ENCODE peak calls at places on chromosomes 16 and 17, in ten cellular contexts. Y is CD4-positive, alpha-beta T cell; G is pancreas; T is IMR-90; N is HFF-Myc; J is heart right ventricle; I is nephron progenitor cell; L is Caco-2; P is uterus; O is body of pancreas. X is an unnamed sample.

GRCh38 chr16:76389126-76389525 is 111.9 kb downstream of the CNTNAP4 start:
- DNase-seq in Y (no peak), G (no peak), T (no peak), N (no peak), J (no peak), I (no peak), L (no peak), P (no peak), O (no peak), X (no peak)

GRCh38 chr17:38595892-38596291 is 9.9 kb downstream of the SRCIN1 start:
- DNase-seq in Y (no peak), G (no peak), T (no peak), N (no peak), J (no peak), I (no peak), L (no peak), P (no peak), O (no peak), X (no peak)

GRCh38 chr16:58306327-58306726 is 11.5 kb upstream of the PRSS54 start:
- DNase-seq in Y (peak), G (no peak), T (peak), N (no peak), J (no peak), I (no peak), L (no peak), P (no peak), O (peak), X (peak)

GRCh38 chr16:5460701-5461100 is 363.1 kb upstream of the EEF2KMT start:
- DNase-seq in Y (no peak), G (no peak), T (no peak), N (no peak), J (no peak), I (no peak), L (no peak), P (no peak), O (no peak), X (no peak)

GRCh38 chr17:48998557-48999440 is 1.6 kb downstream of the IGF2BP1 start:
- DNase-seq in Y (no peak), G (no peak), T (peak), N (no peak), J (no peak), I (no peak), L (peak), P (no peak), O (no peak), X (no peak)

GRCh38 chr17:50440172-50440837 is 14.3 kb downstream of the ACSF2 start:
- DNase-seq in Y (no peak), G (peak), T (no peak), N (no peak), J (no peak), I (no peak), L (peak), P (no peak), O (peak), X (no peak)

GRCh38 chr17:63689479-63689878 is 10.4 kb downstream of the LIMD2 start:
- DNase-seq in Y (no peak), G (no peak), T (no peak), N (no peak), J (no peak), I (no peak), L (no peak), P (no peak), O (no peak), X (no peak)

GRCh38 chr16:19284207-19284606 is 1.3 kb upstream of the CLEC19A start:
- DNase-seq in Y (no peak), G (peak), T (no peak), N (no peak), J (no peak), I (no peak), L (no peak), P (no peak), O (peak), X (no peak)

GRCh38 chr17:7440113-7440822 is 956 bp downstream of the FGF11 start:
- DNase-seq in Y (no peak), G (peak), T (no peak), N (no peak), J (peak), I (peak), L (no peak), P (peak), O (peak), X (peak)

GRCh38 chr17:48294989-48295892 is 134.8 kb downstream of the SKAP1 start:
- DNase-seq in Y (no peak), G (no peak), T (no peak), N (peak), J (no peak), I (no peak), L (no peak), P (no peak), O (no peak), X (no peak)

GRCh38 chr17:50919321-50920040 is 53.3 kb upstream of the TOB1 start:
- DNase-seq in Y (peak), G (peak), T (peak), N (peak), J (peak), I (peak), L (peak), P (peak), O (peak), X (peak)

GRCh38 chr16:69073181-69073669 is 32.2 kb upstream of the HAS3 start:
- DNase-seq in Y (no peak), G (no peak), T (peak), N (peak), J (no peak), I (no peak), L (no peak), P (no peak), O (no peak), X (no peak)

GRCh38 chr16:77066896-77067496 is 124.0 kb upstream of the MON1B start:
- DNase-seq in Y (no peak), G (no peak), T (no peak), N (no peak), J (peak), I (no peak), L (no peak), P (no peak), O (no peak), X (no peak)

GRCh38 chr17:64146418-64147109 is 16.6 kb upstream of the ERN1 start:
- DNase-seq in Y (peak), G (peak), T (peak), N (no peak), J (peak), I (peak), L (peak), P (peak), O (peak), X (no peak)

GRCh38 chr16:85029981-85030381 is 2.4 kb downstream of the KIAA0513 start:
- DNase-seq in Y (no peak), G (peak), T (peak), N (no peak), J (no peak), I (no peak), L (no peak), P (peak), O (peak), X (no peak)

GRCh38 chr17:54771409-54771808 is 129.2 kb upstream of the TOM1L1 start:
- DNase-seq in Y (no peak), G (no peak), T (no peak), N (no peak), J (no peak), I (no peak), L (peak), P (no peak), O (no peak), X (no peak)

GRCh38 chr16:31071861-31072260 is 2.2 kb downstream of the ZNF668 start:
- DNase-seq in Y (no peak), G (no peak), T (peak), N (peak), J (no peak), I (no peak), L (no peak), P (no peak), O (no peak), X (no peak)

GRCh38 chr17:1143573-1143972 is 36.2 kb downstream of the ABR start:
- DNase-seq in Y (no peak), G (no peak), T (peak), N (no peak), J (no peak), I (peak), L (peak), P (no peak), O (no peak), X (peak)

GRCh38 chr17:6470751-6471521 is 26.7 kb downstream of the PIMREG start:
- DNase-seq in Y (no peak), G (no peak), T (no peak), N (no peak), J (no peak), I (no peak), L (no peak), P (no peak), O (no peak), X (no peak)

GRCh38 chr17:75824050-75824552 is 20.1 kb downstream of the UNC13D start:
- DNase-seq in Y (no peak), G (no peak), T (no peak), N (no peak), J (no peak), I (no peak), L (no peak), P (no peak), O (no peak), X (no peak)

GRCh38 chr17:46822388-46822921 is 4.0 kb upstream of the WNT3 start:
- DNase-seq in Y (no peak), G (no peak), T (no peak), N (no peak), J (no peak), I (no peak), L (peak), P (no peak), O (peak), X (no peak)

GRCh38 chr17:66255112-66255511 is 25.9 kb upstream of the APOH start:
- DNase-seq in Y (no peak), G (no peak), T (peak), N (no peak), J (peak), I (no peak), L (peak), P (peak), O (peak), X (peak)

GRCh38 chr17:81683208-81683583 is 401 bp downstream of the ARL16 start:
- DNase-seq in Y (no peak), G (no peak), T (peak), N (no peak), J (no peak), I (no peak), L (no peak), P (no peak), O (peak), X (no peak)

GRCh38 chr17:49106366-49107210 is 26.0 kb upstream of the B4GALNT2 start:
- DNase-seq in Y (no peak), G (no peak), T (peak), N (no peak), J (no peak), I (no peak), L (peak), P (no peak), O (peak), X (no peak)

GRCh38 chr16:75000481-75001081 is 1.8 kb downstream of the ZNRF1 start:
- DNase-seq in Y (no peak), G (peak), T (peak), N (no peak), J (no peak), I (peak), L (no peak), P (no peak), O (no peak), X (peak)

GRCh38 chr17:45982791-45983613 is 16.0 kb upstream of the STH start:
- DNase-seq in Y (no peak), G (no peak), T (no peak), N (no peak), J (no peak), I (no peak), L (no peak), P (no peak), O (no peak), X (no peak)

GRCh38 chr17:27793168-27793905 is 7.0 kb downstream of the NOS2 start:
- DNase-seq in Y (no peak), G (no peak), T (no peak), N (no peak), J (no peak), I (peak), L (peak), P (no peak), O (peak), X (peak)

GRCh38 chr16:72927199-72928088 is 120.5 kb downstream of the ZFHX3 start:
- DNase-seq in Y (no peak), G (peak), T (peak), N (no peak), J (no peak), I (no peak), L (no peak), P (peak), O (peak), X (no peak)

GRCh38 chr16:85754403-85754802 is 3.5 kb upstream of the C16orf74 start:
- DNase-seq in Y (no peak), G (no peak), T (no peak), N (no peak), J (no peak), I (no peak), L (no peak), P (no peak), O (no peak), X (no peak)

GRCh38 chr17:17784599-17785264 is 52.1 kb downstream of the SREBF1 start:
- DNase-seq in Y (peak), G (peak), T (no peak), N (no peak), J (no peak), I (no peak), L (peak), P (no peak), O (peak), X (no peak)
- TF ChIP-seq CTCF in Y (no peak), G (no peak), T (peak), N (peak), J (no peak), I (no peak), L (no peak), P (no peak), O (no peak), X (peak)

DNA sequence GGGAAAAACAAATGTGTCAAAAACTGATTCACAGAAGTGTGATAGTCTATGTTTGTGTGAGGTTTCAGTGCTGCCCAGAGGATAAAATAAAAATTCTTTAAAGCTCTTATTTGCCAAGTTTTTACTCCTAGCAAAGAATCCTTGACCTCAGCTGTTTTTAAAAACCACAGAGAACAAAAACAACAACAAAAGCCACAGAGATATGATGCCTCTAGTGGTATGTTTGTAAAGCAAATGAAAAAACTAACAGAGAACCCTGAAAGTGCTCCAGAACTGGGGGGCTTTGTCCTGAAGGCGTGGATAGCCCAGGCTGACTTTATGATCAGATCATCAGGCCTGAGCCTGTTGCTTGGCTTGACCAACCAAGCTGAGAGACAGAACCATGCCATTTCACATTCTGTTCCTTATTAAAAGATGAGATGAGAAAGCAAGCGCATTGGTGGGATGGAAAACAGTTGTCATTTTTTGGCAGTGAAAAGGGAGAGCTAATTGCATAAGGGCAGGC is 411.1 kb downstream of the CPPED1 start:
- DNase-seq in Y (no peak), G (no peak), T (no peak), N (no peak), J (no peak), I (no peak), L (no peak), P (peak), O (no peak), X (no peak)
- TF ChIP-seq CTCF in Y (no peak), G (no peak), T (peak), N (peak), J (no peak), I (no peak), L (no peak), P (no peak), O (no peak), X (peak)

DNA sequence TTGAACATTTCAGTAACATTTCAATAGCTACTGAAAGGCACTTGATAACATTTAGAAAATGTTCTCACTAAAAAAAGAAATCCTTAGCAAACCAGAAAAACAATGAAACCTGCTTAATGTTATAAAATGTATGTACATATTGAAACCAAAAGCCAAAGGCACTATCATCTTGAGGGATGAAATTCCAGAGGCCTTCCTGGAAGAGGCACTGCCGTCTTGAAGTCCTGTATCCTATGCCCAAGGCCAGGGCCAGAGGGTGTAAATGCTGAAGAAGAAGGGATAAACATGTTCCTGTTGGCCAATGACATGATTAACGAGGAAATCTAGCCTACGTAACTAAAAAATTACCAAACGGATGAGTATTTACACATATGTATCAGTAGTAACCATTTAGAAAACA is 57.0 kb upstream of the DNAH17 start:
- DNase-seq in Y (no peak), G (no peak), T (no peak), N (no peak), J (no peak), I (no peak), L (no peak), P (no peak), O (no peak), X (no peak)
- TF ChIP-seq CTCF in Y (no peak), G (no peak), T (no peak), N (no peak), J (no peak), I (no peak), L (no peak), P (no peak), O (no peak), X (no peak)

DNA sequence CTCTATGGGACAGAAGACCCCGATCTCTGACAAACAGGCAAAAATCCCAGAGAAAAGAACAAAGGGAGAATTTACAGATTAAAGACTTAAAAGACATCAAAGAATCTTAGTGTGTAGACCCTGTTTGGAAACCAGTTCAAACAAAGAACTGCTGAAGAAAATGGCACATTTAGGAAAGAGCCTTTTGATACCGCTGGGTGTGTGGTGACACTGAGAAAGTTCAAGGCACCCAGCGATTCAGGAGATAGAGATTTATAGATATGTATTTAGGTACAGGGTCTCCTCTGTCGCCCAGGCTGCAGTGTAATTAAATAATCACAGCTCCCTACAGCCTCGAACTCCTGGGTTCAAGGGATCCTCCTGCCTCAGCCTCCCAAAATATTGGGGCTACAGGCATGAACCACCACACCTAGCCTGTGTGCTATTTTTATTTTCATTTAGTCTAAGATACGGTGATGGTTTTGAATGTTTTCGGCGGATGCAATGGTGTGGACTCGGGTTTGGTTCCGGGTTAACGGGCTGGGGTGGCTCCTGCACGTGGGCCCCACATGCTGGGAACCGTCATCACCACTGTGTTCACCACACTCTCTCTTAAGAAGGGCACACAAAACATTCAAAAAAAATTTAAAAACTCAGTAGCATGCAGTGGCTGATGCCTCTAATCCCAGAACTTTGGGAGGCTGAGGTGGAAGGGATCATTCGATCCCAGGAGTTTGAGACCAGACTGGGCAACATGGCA is 114.0 kb downstream of the ZNF778 start:
- DNase-seq in Y (no peak), G (no peak), T (no peak), N (no peak), J (no peak), I (no peak), L (no peak), P (no peak), O (peak), X (no peak)
- TF ChIP-seq CTCF in Y (no peak), G (no peak), T (no peak), N (no peak), J (no peak), I (no peak), L (no peak), P (no peak), O (no peak), X (no peak)